ENCODE peak calls at places on chromosomes 13 and 19, in four cellular contexts. H, Q, D and J are unnamed samples.

GRCh38 chr19:47523473-47523872 is 8.6 kb upstream of the NAPA start:
- DNase-seq in D (no peak), H (no peak), Q (peak; percentile 78), J (no peak)

GRCh38 chr13:23921451-23921888 is 24.2 kb upstream of the C1QTNF9B start:
- DNase-seq in Q (no peak), H (no peak), D (peak; percentile 77), J (no peak)

GRCh38 chr13:113106666-113107065 is 1.1 kb downstream of the F7 start:
- DNase-seq in D (no peak), H (no peak), Q (no peak), J (no peak)

GRCh38 chr19:44725251-44725650 is 23.3 kb upstream of the BCL3 start:
- DNase-seq in H (no peak), D (no peak), Q (no peak), J (no peak)

GRCh38 chr13:25276748-25277147 is 10.5 kb downstream of the MTMR6 start:
- DNase-seq in Q (no peak), D (peak; percentile 62), H (no peak), J (no peak)

GRCh38 chr13:32262165-32262564 is 53.0 kb downstream of the ZAR1L start:
- DNase-seq in H (no peak), Q (no peak), D (peak; percentile 49), J (no peak)

GRCh38 chr19:7856679-7857663 is 17.2 kb downstream of the PRR36 start:
- DNase-seq in H (no peak), D (no peak), Q (no peak), J (no peak)

GRCh38 chr13:34040863-34041262 is 222.9 kb downstream of the RFC3 start:
- DNase-seq in D (no peak), Q (no peak), H (no peak), J (no peak)

GRCh38 chr13:34816118-34816517 is 126.0 kb upstream of the NBEA start:
- DNase-seq in H (no peak), D (no peak), Q (no peak), J (no peak)

GRCh38 chr19:52991484-52991883 is 22.2 kb upstream of the ERVV-1 start:
- DNase-seq in H (no peak), D (peak; percentile 86), Q (no peak), J (no peak)

GRCh38 chr19:18741124-18741493 is 50.0 kb downstream of the COMP start:
- DNase-seq in H (no peak), Q (peak; percentile 13), D (no peak), J (no peak)

GRCh38 chr19:1243768-1244692 is 2.5 kb downstream of the ATP5F1D start:
- DNase-seq in D (peak; percentile 94), Q (peak; percentile 91), H (no peak), J (peak; percentile 88)
- H3K4me3 ChIP-seq in D (peak overlapping the region; percentile 59), Q (no peak overlapping the region), H (peak overlapping the region; percentile 60), J (no peak overlapping the region)

GRCh38 chr13:51449018-51449417 is 3.8 kb downstream of the INTS6 start:
- DNase-seq in H (no peak), Q (no peak), D (no peak), J (no peak)
- H3K4me3 ChIP-seq in H (no peak overlapping the region), Q (no peak overlapping the region), D (no peak overlapping the region), J (no peak overlapping the region)

GRCh38 chr19:1268392-1269064 is 604 bp upstream of the CIRBP start:
- DNase-seq in H (no peak), D (no peak), Q (no peak), J (no peak)
- H3K4me3 ChIP-seq in H (peak overlapping the region; percentile 84), D (no peak overlapping the region), Q (no peak overlapping the region), J (peak overlapping the region; percentile 92)

GRCh38 chr13:106797081-106797640 is 229.2 kb upstream of the ARGLU1 start:
- DNase-seq in Q (no peak), H (no peak), D (no peak), J (no peak)
- H3K4me3 ChIP-seq in Q (no peak overlapping the region), H (no peak overlapping the region), D (no peak overlapping the region), J (no peak overlapping the region)

GRCh38 chr19:39308531-39309304 is 11.9 kb downstream of the LRFN1 start:
- DNase-seq in Q (no peak), D (peak; percentile 32), H (no peak), J (no peak)

GRCh38 chr19:39306075-39306474 is 9.9 kb downstream of the IFNL1 start:
- DNase-seq in Q (no peak), H (no peak), D (no peak), J (no peak)

GRCh38 chr19:39307822-39308530 is 11.8 kb downstream of the IFNL1 start:
- DNase-seq in Q (no peak), H (no peak), D (peak; percentile 19), J (no peak)

GRCh38 chr19:39304701-39305571 is 8.7 kb downstream of the IFNL1 start:
- DNase-seq in H (no peak), D (no peak), Q (no peak), J (no peak)

DNA sequence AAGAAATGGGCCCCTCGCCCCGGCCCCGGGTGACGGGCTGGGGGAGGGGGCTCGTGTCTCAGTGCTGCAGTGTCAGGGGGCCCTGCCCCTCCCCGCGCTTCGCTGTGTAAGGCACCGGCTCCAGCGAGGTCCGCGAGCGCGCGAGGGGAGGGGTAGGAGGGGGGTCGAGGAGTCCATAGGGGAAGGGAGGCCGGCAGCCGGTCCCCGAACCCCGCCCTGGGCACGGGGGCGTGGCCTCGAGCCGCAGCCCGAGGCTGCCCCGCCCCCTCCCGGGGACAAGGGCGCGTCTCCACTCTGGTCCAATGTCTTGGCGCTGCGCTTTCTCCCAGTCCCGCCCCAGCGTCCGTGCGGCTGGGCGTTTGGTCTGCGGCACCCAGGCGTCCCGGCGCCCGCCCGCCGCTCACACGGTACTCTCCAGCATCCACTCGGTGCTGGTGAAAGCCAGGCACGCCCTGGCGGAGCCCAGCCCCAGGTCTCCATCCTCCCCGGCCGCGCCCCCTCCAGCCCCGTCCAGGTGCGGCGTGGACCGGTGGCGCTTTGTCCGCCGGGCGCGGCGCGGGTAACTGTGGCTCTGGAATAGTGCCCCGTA is 11.1 kb downstream of the IFNL1 start:
- DNase-seq in D (peak; percentile 43), Q (no peak), H (no peak), J (no peak)
- H3K4me3 ChIP-seq in D (no peak overlapping the region), Q (no peak overlapping the region), H (no peak overlapping the region), J (peak overlapping the region; percentile 10)

DNA sequence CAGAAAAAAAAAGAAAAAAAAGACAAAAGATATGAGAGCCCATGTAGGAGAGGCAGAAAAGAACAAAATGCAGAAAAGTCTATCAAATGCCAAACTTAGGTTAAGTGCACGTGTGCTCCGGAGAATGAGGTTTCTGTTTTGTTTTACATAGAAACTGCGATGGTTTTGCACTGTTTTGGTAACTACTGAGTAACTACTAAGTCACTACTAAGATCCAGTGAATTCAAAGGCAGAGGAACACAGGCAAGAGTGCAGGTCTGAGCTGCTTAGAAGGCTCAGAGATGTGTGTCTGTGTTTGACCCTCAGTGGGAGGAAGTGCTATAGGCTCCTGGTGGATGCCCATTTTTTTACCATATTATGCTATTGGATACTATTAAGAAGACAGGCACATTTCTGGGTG is 299.3 kb downstream of the NDFIP2 start:
- DNase-seq in H (no peak), D (peak; percentile 77), Q (no peak), J (no peak)
- H3K4me3 ChIP-seq in H (peak overlapping the region; percentile 46), D (peak overlapping the region; percentile 60), Q (no peak overlapping the region), J (no peak overlapping the region)

GRCh38 chr19:13102416-13102665 is 317 bp downstream of the LYL1 start:
- DNase-seq in Q (no peak), H (no peak), D (peak; percentile 73), J (no peak)

GRCh38 chr19:13100031-13100588 is 2.5 kb downstream of the LYL1 start:
- DNase-seq in Q (no peak), D (peak; percentile 50), H (no peak), J (no peak)

GRCh38 chr19:13102666-13103584 is at the start of gene LYL1:
- DNase-seq in H (no peak), D (no peak), Q (peak; percentile 89), J (no peak)

GRCh38 chr19:13100871-13101589 is 1.6 kb downstream of the LYL1 start:
- DNase-seq in H (no peak), Q (no peak), D (peak; percentile 44), J (no peak)

DNA sequence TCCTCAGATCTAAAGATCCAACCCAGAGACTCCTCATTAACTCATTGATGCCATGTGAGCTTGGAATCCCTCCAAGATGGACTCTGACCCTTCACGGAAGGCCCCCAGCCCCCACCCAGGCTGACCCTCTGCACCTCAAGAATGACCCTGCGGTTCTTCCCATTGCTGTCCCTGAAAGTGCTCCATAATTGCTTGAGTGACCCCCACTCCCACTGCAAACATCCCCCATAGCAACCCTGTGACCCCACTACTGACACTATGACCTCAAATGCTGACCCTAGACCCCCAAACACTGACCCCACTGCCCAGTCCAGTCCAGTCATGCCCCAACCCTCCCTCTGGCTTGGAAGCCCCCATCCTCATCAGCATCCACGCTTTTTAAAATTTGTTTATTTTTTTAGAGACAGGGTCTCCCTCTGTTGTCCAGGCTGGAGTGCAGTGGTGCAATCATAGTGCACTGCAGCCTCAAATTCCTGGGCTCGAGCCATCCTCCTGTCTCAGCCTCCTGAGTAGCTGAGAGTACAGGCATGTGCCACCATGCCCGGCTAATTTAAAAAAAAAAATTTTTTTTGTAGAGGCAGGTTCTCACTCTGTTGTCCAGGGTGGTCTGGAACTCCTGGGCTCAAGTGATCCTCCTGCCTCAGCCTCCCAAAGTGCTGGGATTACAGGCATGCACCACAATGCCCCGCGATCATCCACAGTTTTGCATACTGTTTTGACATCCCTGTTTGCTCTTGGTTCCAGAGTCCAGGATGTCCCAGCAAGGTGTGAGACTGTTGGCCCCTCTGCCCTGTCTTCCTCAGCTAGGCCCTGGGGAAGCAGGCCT is 855 bp downstream of the LYL1 start:
- DNase-seq in Q (no peak), H (no peak), D (no peak), J (no peak)
- H3K4me3 ChIP-seq in Q (peak overlapping the region; percentile 54), H (peak overlapping the region; percentile 65), D (no peak overlapping the region), J (peak overlapping the region; percentile 47)

GRCh38 chr19:3790941-3791340 is 4.8 kb upstream of the MATK start:
- DNase-seq in D (no peak), Q (no peak), H (no peak), J (no peak)
- H3K4me3 ChIP-seq in D (no peak overlapping the region), Q (no peak overlapping the region), H (no peak overlapping the region), J (no peak overlapping the region)

GRCh38 chr13:67231481-67231940 is 1.4 kb upstream of the PCDH9 start:
- DNase-seq in Q (no peak), D (no peak), H (no peak), J (no peak)

GRCh38 chr13:67229438-67230242 is 496 bp downstream of the PCDH9 start:
- DNase-seq in D (peak; percentile 36), Q (no peak), H (no peak), J (no peak)

GRCh38 chr13:67230243-67230773 is at the start of gene PCDH9:
- DNase-seq in D (peak; percentile 96), Q (peak; percentile 97), H (peak; percentile 88), J (peak; percentile 99)

GRCh38 chr13:67232384-67232783 is 2.2 kb upstream of the PCDH9 start:
- DNase-seq in D (no peak), H (no peak), Q (no peak), J (no peak)

DNA sequence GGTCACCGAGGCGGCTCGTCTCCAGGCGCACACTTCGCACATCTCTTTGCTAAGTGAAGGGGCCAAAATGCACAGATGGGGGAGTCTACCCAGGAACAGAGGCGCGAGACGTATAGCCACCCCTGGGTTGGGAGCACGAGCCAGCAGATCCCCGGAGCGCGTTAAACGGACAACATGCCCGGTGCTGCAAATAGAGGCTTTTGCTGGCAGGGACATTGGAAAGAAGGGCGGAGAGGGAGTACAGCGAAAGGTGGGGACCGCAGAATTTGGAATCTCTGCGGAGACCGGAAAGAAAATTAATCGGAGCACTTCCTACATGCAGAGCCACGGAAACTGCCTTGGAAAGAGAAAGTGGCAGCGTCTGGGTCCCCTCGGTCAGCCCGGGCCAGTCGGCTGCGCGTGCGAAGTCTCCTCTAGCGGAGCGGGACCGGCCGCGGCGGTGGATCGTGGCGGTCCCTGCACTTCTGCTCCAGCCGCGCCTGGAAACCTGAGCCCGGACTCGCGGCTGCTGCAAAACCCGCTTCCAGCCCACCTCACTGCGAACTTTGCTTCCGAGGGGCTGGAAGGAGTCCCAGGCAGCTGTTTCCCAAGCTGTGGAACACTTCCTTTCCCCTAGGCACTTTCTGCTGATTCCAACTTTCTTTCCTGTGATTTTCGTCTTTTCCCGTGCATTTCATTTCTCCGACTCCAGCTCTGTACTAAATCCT is 791 bp upstream of the PCDH9 start:
- DNase-seq in Q (peak; percentile 69), H (no peak), D (peak; percentile 72), J (peak; percentile 58)
- H3K4me3 ChIP-seq in Q (peak overlapping the region; percentile 91), H (peak overlapping the region; percentile 92), D (peak overlapping the region; percentile 83), J (peak overlapping the region; percentile 91)